ENCODE peak calls at places on chromosomes 5 and 9, in nine cellular contexts. N, F, K, A, R, C, M, V and Z are unnamed samples.

GRCh38 chr5:82549263-82549662 is 271.1 kb upstream of the RPS23 start:
- DNase-seq in V (no peak), A (no peak), N (no peak), M (peak; percentile 63), F (no peak), K (peak; percentile 17), C (no peak), R (no peak), Z (no peak)

GRCh38 chr5:132425009-132425937 is 55.8 kb downstream of the SLC22A5 start:
- DNase-seq in F (no peak), C (no peak), K (peak; percentile 54), V (no peak), N (no peak), M (peak; percentile 92), R (peak; percentile 57), A (peak; percentile 23), Z (no peak)

GRCh38 chr5:58849995-58850667 is 267.3 kb downstream of the RAB3C start:
- DNase-seq in V (peak; percentile 23), K (peak; percentile 66), C (peak; percentile 38), M (peak; percentile 15), A (no peak), F (peak; percentile 34), R (no peak), N (no peak), Z (peak; percentile 59)

GRCh38 chr5:141958773-141959172 is 771 bp upstream of the PCDH12 start:
- DNase-seq in F (no peak), A (no peak), M (no peak), N (no peak), V (no peak), R (no peak), K (peak; percentile 48), C (no peak), Z (no peak)

GRCh38 chr9:9921771-9922170 is 691.0 kb downstream of the PTPRD start:
- DNase-seq in A (no peak), C (no peak), V (no peak), R (no peak), F (no peak), N (no peak), K (no peak), M (no peak), Z (no peak)

GRCh38 chr5:170262061-170262764 is 29.4 kb downstream of the C5orf58 start:
- DNase-seq in C (no peak), F (no peak), N (no peak), K (no peak), M (no peak), V (no peak), R (no peak), A (no peak), Z (no peak)

GRCh38 chr9:76808636-76809035 is 44.4 kb downstream of the PCA3 start:
- DNase-seq in C (no peak), A (no peak), K (no peak), V (no peak), M (no peak), N (no peak), R (no peak), F (no peak), Z (no peak)

GRCh38 chr5:125602184-125602583 is 821.0 kb upstream of the GRAMD2B start:
- DNase-seq in C (no peak), M (no peak), F (no peak), R (no peak), N (no peak), A (no peak), V (no peak), K (no peak), Z (no peak)

GRCh38 chr5:149363936-149364335 is 6.1 kb downstream of the PCYOX1L start:
- DNase-seq in M (no peak), C (no peak), A (no peak), N (no peak), V (no peak), K (no peak), R (no peak), F (no peak), Z (no peak)

GRCh38 chr9:112858625-112859147 is 32.0 kb downstream of the SLC46A2 start:
- DNase-seq in A (no peak), R (no peak), M (no peak), F (no peak), C (no peak), K (peak; percentile 32), N (no peak), V (no peak), Z (no peak)

GRCh38 chr9:120583958-120584369 is 4.0 kb upstream of the CDK5RAP2 start:
- DNase-seq in C (peak; percentile 70), V (no peak), N (peak; percentile 69), K (peak; percentile 92), M (peak; percentile 92), A (peak; percentile 94), R (no peak), F (peak; percentile 10), Z (no peak)

GRCh38 chr9:135513351-135513846 is 7.8 kb upstream of the LCN1 start:
- DNase-seq in C (no peak), V (no peak), R (no peak), M (no peak), K (peak; percentile 63), A (no peak), F (no peak), N (no peak), Z (no peak)